ENCODE peak calls at places on chromosome 21, in six cellular contexts. Q is IMR-90, O is fibroblast of lung, B is SK-N-SH, Z is HCT116, T is H9. D is an unnamed sample.

GRCh38 chr21:42534361-42534900 is 20.8 kb downstream of the SLC37A1 start:
- DNase-seq in Q (no peak), T (peak), B (peak), O (no peak), Z (no peak), D (no peak)

GRCh38 chr21:28832013-28832714 is 160.5 kb downstream of the LTN1 start:
- DNase-seq in Z (no peak), T (no peak), Q (peak), B (no peak), O (no peak), D (no peak)

GRCh38 chr21:18144341-18144740 is 100.3 kb upstream of the CHODL start:
- DNase-seq in Z (no peak), Q (no peak), B (no peak), T (no peak), O (no peak), D (no peak)

GRCh38 chr21:28473530-28474225 is 519.0 kb downstream of the LTN1 start:
- DNase-seq in O (peak), B (no peak), Q (peak), Z (no peak), T (no peak), D (no peak)

GRCh38 chr21:32359719-32360260 is 33.0 kb downstream of the URB1 start:
- DNase-seq in O (no peak), B (no peak), T (no peak), Q (no peak), Z (peak), D (no peak)

GRCh38 chr21:46056450-46056903 is 41.4 kb upstream of the COL6A2 start:
- DNase-seq in Q (peak), T (peak), O (peak), B (no peak), Z (no peak), D (no peak)

GRCh38 chr21:42424848-42425602 is 21.3 kb downstream of the UBASH3A start:
- DNase-seq in T (no peak), O (no peak), Z (no peak), B (no peak), Q (no peak), D (no peak)

GRCh38 chr21:45977396-45977795 is 4.2 kb upstream of the COL6A1 start:
- DNase-seq in T (peak), B (peak), Z (no peak), O (no peak), Q (no peak), D (no peak)

GRCh38 chr21:45886610-45887026 is 95.0 kb upstream of the COL6A1 start:
- DNase-seq in Z (no peak), Q (no peak), B (no peak), T (no peak), O (no peak), D (no peak)

GRCh38 chr21:28742527-28742926 is 250.2 kb downstream of the LTN1 start:
- DNase-seq in O (peak), Z (no peak), B (peak), Q (peak), T (no peak), D (no peak)

GRCh38 chr21:31931644-31932469 is 59.0 kb downstream of the HUNK start:
- DNase-seq in B (no peak), Q (no peak), T (no peak), O (no peak), Z (no peak), D (no peak)

GRCh38 chr21:31837613-31838390 is 35.0 kb upstream of the HUNK start:
- DNase-seq in T (no peak), Q (no peak), Z (no peak), O (no peak), B (no peak), D (no peak)

GRCh38 chr21:39483917-39484316 is 32.1 kb downstream of the SH3BGR start:
- DNase-seq in Z (no peak), T (no peak), Q (peak), B (no peak), O (peak), D (no peak)

GRCh38 chr21:37862536-37862935 is 53.7 kb downstream of the KCNJ6 start:
- DNase-seq in Q (peak), B (peak), Z (no peak), O (peak), T (peak), D (no peak)

GRCh38 chr21:14945176-14945575 is 119.6 kb downstream of the NRIP1 start:
- DNase-seq in O (no peak), T (no peak), Z (no peak), B (no peak), Q (no peak), D (no peak)

GRCh38 chr21:29867796-29868195 is 72.0 kb downstream of the GRIK1 start:
- DNase-seq in Q (no peak), Z (no peak), T (no peak), B (no peak), O (no peak), D (no peak)
- TF ChIP-seq CTCF in Q (no peak), Z (no peak), T (no peak), B (no peak), O (no peak), D (no peak)

DNA sequence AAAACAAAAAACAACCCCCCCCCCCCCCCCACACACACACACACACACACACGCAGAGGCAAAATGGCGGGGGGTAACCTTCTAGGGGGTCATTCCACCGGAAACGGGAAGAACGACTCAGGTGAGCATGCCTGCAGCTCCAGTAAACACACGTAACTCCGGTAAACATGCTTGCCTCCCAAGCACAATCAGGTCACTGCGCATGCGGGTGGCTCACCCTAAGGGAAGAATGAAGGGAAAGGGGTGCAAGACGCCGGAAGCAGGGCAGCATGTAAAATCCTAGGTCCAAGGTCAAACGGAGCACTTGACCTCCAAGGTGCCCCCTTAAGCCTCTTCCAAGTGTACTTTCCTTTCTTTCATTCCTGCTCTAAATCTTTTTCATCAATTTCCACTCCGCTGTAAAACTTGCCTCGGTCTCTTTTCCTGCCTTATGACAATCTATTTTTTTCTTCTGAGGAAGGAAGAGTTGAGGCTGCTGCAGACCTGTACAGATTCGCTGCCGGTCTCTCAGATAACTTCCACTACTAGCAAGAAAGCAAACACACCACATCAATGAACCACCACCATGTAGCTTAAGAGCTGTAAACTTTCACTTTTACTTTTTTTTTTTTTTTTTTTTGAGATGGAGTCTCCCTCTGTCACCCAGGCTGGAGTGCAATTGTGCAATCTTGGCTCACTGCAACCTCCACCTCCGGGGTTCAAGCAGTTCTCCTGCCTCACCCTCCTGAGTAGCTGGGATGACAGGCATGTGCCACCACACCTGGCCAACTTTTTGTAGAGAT is 21.0 kb upstream of the CBR3 start:
- DNase-seq in O (no peak), B (no peak), Q (no peak), Z (no peak), T (no peak), D (no peak)
- H2AFZ ChIP-seq in O (peak), B (no peak), Q (no peak), Z (no peak), T (no peak), D (peak)

DNA sequence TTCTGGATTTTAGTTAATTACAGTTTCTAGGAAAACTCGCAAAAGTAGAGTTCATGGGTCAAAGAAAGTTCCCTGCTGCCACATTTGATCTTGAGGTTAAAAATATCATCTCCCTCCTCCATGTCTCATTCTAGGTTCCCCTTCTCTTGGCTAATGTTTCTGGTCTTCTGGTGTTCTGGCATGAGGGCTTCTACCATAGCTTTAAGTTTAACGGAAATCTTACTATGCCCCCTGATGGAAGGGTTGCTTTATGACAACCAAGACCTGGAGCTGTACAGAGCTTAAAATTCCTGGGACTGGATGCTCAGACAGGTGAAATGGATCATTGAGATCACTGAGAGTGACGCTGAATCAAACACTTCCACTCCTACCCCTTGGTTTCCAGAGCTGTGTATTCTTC is 1881.7 kb downstream of the MRPL39 start:
- DNase-seq in T (no peak), Z (no peak), O (no peak), Q (no peak), B (no peak), D (no peak)
- TF ChIP-seq CTCF in T (peak), Z (no peak), O (no peak), Q (no peak), B (no peak), D (no peak)

GRCh38 chr21:43697758-43698643 is 20.9 kb upstream of the PDXK start:
- DNase-seq in Z (no peak), T (no peak), Q (peak), B (no peak), O (peak), D (no peak)

GRCh38 chr21:43699933-43700599 is 18.9 kb upstream of the PDXK start:
- DNase-seq in T (no peak), Z (no peak), B (no peak), O (no peak), Q (no peak), D (no peak)

GRCh38 chr21:43703068-43703880 is 15.7 kb upstream of the PDXK start:
- DNase-seq in Q (peak), T (peak), B (peak), Z (no peak), O (peak), D (no peak)

GRCh38 chr21:43701936-43702784 is 16.8 kb upstream of the PDXK start:
- DNase-seq in Z (no peak), Q (no peak), B (no peak), O (no peak), T (no peak), D (no peak)

DNA sequence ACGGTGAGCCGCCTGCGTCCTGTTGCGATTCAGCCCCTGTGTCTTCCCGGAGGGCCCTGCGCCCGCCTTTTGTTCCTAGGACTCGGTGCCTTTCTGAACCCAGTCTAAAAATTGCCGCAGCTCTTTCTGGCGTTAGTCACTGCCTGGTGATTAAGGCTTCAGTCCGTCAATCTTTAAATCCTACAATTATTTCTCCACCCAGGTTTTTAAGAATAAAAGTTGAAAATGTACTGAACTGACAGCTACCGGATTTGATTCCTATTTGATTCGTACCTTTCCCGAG is 16.2 kb upstream of the PDXK start:
- DNase-seq in T (no peak), B (no peak), Z (no peak), Q (no peak), O (no peak), D (no peak)
- H2AFZ ChIP-seq in T (no peak), B (no peak), Z (no peak), Q (peak), O (no peak), D (peak)

GRCh38 chr21:34857122-34857713 is 188.4 kb downstream of the CLIC6 start:
- DNase-seq in Q (no peak), O (no peak), Z (no peak), T (no peak), B (no peak), D (no peak)

GRCh38 chr21:34859976-34860653 is 189.0 kb downstream of the RUNX1 start:
- DNase-seq in T (no peak), Q (no peak), O (no peak), Z (no peak), B (no peak), D (no peak)

GRCh38 chr21:34861302-34861701 is 187.8 kb downstream of the RUNX1 start:
- DNase-seq in Q (no peak), Z (no peak), T (no peak), B (no peak), O (no peak), D (no peak)

GRCh38 chr21:34858559-34858958 is 189.8 kb downstream of the CLIC6 start:
- DNase-seq in O (no peak), Q (no peak), Z (no peak), B (no peak), T (no peak), D (no peak)

DNA sequence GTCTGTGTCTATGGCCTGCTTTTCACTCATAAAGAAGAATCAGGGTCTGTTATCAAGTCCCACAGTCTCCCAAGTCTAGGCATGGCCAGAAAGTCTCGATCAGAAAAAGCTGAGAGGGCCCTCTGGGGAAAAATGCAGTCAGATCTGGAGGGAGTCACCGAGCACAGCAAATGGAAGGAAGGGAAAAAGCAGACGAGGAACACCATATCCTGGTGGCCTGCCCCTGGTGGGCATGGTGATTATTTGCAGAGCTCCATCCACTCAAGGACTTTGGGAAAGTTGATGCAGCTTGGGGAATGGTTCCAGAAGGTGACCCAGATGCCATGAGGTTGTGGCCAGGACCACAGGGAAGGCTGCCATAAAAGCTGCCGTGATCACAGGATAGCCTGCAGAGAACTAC is 189.1 kb downstream of the CLIC6 start:
- DNase-seq in T (no peak), B (no peak), Q (no peak), O (no peak), Z (no peak), D (no peak)
- TF ChIP-seq CTCF in T (peak), B (peak), Q (peak), O (peak), Z (peak), D (peak)

GRCh38 chr21:43938751-43939442 is 73.2 kb upstream of the TRAPPC10 start:
- DNase-seq in Q (peak), T (peak), O (peak), B (peak), Z (peak), D (no peak)
- H2AFZ ChIP-seq in Q (peak), T (no peak), O (no peak), B (no peak), Z (no peak), D (no peak)